ENCODE peak calls at places on chromosomes 1 and 21, in five cellular contexts. T is uterus; Y is effector memory CD4-positive, alpha-beta T cell; F is right cardiac atrium; A is MM.1S. K is an unnamed sample. For H3K9me3 and H3K4me1, the result is how much of the 10 kb centered on the place peaks cover.

GRCh38 chr1:109815809-109816791 is 52.4 kb upstream of the EPS8L3 start:
- DNase-seq in Y (no peak), F (no peak), T (no peak), A (peak), K (no peak)

GRCh38 chr1:70745199-70745598 is 302.4 kb downstream of the PTGER3 start:
- DNase-seq in A (peak), F (no peak), T (no peak), Y (no peak), K (peak)

GRCh38 chr1:246176126-246177024 is 330.7 kb downstream of the SMYD3 start:
- DNase-seq in T (no peak), F (no peak), A (no peak), Y (no peak), K (no peak)

GRCh38 chr1:207981976-207982375 is 71.1 kb upstream of the CD34 start:
- DNase-seq in A (peak), T (no peak), Y (no peak), F (no peak), K (peak)

GRCh38 chr1:23577056-23577985 is 18.0 kb upstream of the ID3 start:
- DNase-seq in T (peak), F (peak), Y (no peak), A (peak), K (peak)

GRCh38 chr1:181205901-181206300 is 117.4 kb downstream of the IER5 start:
- DNase-seq in T (no peak), Y (no peak), A (no peak), F (no peak), K (no peak)

GRCh38 chr1:53593758-53594380 is 134.7 kb downstream of the DMRTB1 start:
- DNase-seq in T (peak), A (no peak), Y (no peak), F (no peak), K (no peak)

GRCh38 chr1:10588640-10589039 is 113.9 kb downstream of the PEX14 start:
- DNase-seq in A (no peak), F (no peak), Y (no peak), T (no peak), K (no peak)

GRCh38 chr1:41664861-41665640 is 180.6 kb upstream of the EDN2 start:
- DNase-seq in A (no peak), Y (no peak), F (no peak), T (no peak), K (peak)

GRCh38 chr1:81834921-81835698 is 34.4 kb downstream of the ADGRL2 start:
- DNase-seq in F (peak), A (peak), T (no peak), Y (no peak), K (no peak)

GRCh38 chr1:227120827-227121226 is 180.7 kb downstream of the COQ8A start:
- DNase-seq in T (no peak), F (no peak), A (no peak), Y (no peak), K (no peak)

GRCh38 chr1:94104127-94104684 is 16.7 kb downstream of the ABCA4 start:
- DNase-seq in A (no peak), Y (no peak), T (no peak), F (no peak), K (no peak)

GRCh38 chr1:25522240-25522639 is 21.2 kb upstream of the LDLRAP1 start:
- DNase-seq in T (no peak), F (no peak), A (no peak), Y (no peak), K (no peak)

GRCh38 chr1:225613006-225613405 is 39.9 kb downstream of the ENAH start:
- DNase-seq in Y (no peak), F (no peak), T (no peak), A (no peak), K (no peak)

GRCh38 chr1:184513966-184514365 is 127.1 kb downstream of the C1orf21 start:
- DNase-seq in A (no peak), F (peak), Y (no peak), T (peak), K (no peak)

GRCh38 chr1:119646521-119647227 is 1.4 kb downstream of the ZNF697 start:
- DNase-seq in Y (no peak), F (no peak), T (no peak), A (no peak), K (peak)

GRCh38 chr21:46146856-46147255 is 8.5 kb downstream of the FTCD start:
- DNase-seq in T (peak), Y (no peak), F (peak), A (no peak), K (no peak)

GRCh38 chr1:220564216-220564615 is 36.3 kb downstream of the MARK1 start:
- DNase-seq in Y (no peak), F (no peak), T (no peak), A (no peak), K (no peak)

GRCh38 chr1:41282679-41283317 is 40.7 kb upstream of the SCMH1 start:
- DNase-seq in F (peak), Y (no peak), T (peak), A (peak), K (peak)

GRCh38 chr21:29610960-29611359 is 312.2 kb downstream of the BACH1 start:
- DNase-seq in T (no peak), Y (no peak), F (no peak), A (no peak), K (no peak)

GRCh38 chr1:59029366-59029765 is 245.5 kb upstream of the JUN start:
- DNase-seq in Y (no peak), A (no peak), T (no peak), F (no peak), K (no peak)

GRCh38 chr1:23376890-23377811 is 7.5 kb upstream of the ZNF436 start:
- DNase-seq in T (peak), F (peak), A (no peak), Y (no peak), K (no peak)

GRCh38 chr1:55932402-55932801 is 647.0 kb downstream of the PLPP3 start:
- DNase-seq in T (no peak), Y (no peak), F (no peak), A (no peak), K (no peak)

GRCh38 chr1:40401427-40402201 is 28.1 kb downstream of the SMAP2 start:
- DNase-seq in F (no peak), T (no peak), Y (no peak), A (no peak), K (no peak)

DNA sequence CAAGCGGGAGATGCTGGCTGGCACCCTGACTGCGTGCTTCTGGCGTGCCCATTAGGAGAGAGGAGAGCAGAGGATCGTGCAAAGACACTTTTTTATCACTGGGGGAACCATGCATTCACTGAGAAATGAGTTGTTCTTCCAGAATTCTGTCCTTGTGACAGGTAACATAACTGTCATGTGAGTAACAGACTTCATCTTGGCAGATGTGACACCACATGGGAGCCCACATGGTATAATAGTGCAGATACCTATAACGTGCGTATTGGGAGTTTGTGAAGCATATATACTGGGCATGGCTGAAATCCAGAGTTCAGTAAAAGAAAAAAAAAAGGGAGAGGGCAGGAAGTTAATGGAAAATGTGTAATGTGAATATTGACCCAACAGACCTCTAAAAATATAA is 159.6 kb upstream of the BACE2 start:
- DNase-seq in F (no peak), Y (no peak), T (no peak), A (no peak), K (no peak)
- H3K9me3 ChIP-seq in F (under half), Y (under half), T (under half), A (under half), K (under half)

GRCh38 chr1:1842360-1843146 is 48.3 kb downstream of the GNB1 start:
- DNase-seq in Y (no peak), T (no peak), F (no peak), A (peak), K (peak)
- H3K4me1 ChIP-seq in Y (under half), T (under half), F (under half), A (under half), K (under half)

GRCh38 chr1:231236131-231236571 is 4.9 kb upstream of the GNPAT start:
- DNase-seq in A (no peak), Y (no peak), F (no peak), T (no peak), K (peak)
- H3K4me3 ChIP-seq in A (no peak), Y (no peak), F (no peak), T (no peak), K (no peak)

GRCh38 chr1:248229360-248229908 is 1.8 kb upstream of the OR2M4 start:
- DNase-seq in A (no peak), F (no peak), Y (no peak), T (no peak), K (no peak)

GRCh38 chr1:248231117-248231516 is at the start of gene OR2M4:
- DNase-seq in F (no peak), A (no peak), T (no peak), Y (no peak), K (no peak)

GRCh38 chr1:248225537-248225936 is 5.7 kb upstream of the OR2M4 start:
- DNase-seq in F (no peak), A (no peak), Y (no peak), T (no peak), K (no peak)
- H3K9me3 ChIP-seq in F (under half), A (under half), Y (under half), T (under half), K (under half)

K was measured in SJCRH30.